ENCODE peak calls at places on chromosomes 7 and 10, in four cellular contexts. S is endothelial cell of umbilical vein, V is ovary, T is stomach. Q is an unnamed sample. For H3K4me1, the result is how much of the 10 kb centered on the place peaks cover.

GRCh38 chr7:81420526-81420925 is 349.3 kb downstream of the HGF start:
- DNase-seq in S (no peak), V (no peak), T (no peak), Q (no peak)

GRCh38 chr7:89623018-89623672 is 531.1 kb upstream of the STEAP1 start:
- DNase-seq in S (peak), V (no peak), T (no peak), Q (peak)

GRCh38 chr10:35578608-35578956 is 26.6 kb upstream of the GJD4 start:
- DNase-seq in S (no peak), V (no peak), T (no peak), Q (no peak)

GRCh38 chr7:157493776-157494175 is 157.0 kb downstream of the DNAJB6 start:
- DNase-seq in S (no peak), V (no peak), T (peak), Q (no peak)

GRCh38 chr7:112143151-112143550 is 63.0 kb downstream of the DOCK4 start:
- DNase-seq in S (no peak), V (no peak), T (no peak), Q (no peak)

GRCh38 chr7:39621261-39621660 is 2.1 kb upstream of the RALA start:
- DNase-seq in S (no peak), V (no peak), T (no peak), Q (peak)

GRCh38 chr10:18980084-18980629 is 68.4 kb upstream of the MALRD1 start:
- DNase-seq in S (no peak), V (no peak), T (no peak), Q (no peak)

GRCh38 chr10:69757553-69758309 is 44.0 kb upstream of the COL13A1 start:
- DNase-seq in S (peak), V (peak), T (peak), Q (peak)

GRCh38 chr10:23314835-23315239 is 29.8 kb downstream of the C10orf67 start:
- DNase-seq in S (peak), V (peak), T (peak), Q (peak)

GRCh38 chr10:123147635-123148413 is at the start of gene HMX2:
- DNase-seq in S (no peak), V (no peak), T (no peak), Q (no peak)

GRCh38 chr7:143462045-143462444 is 15.6 kb upstream of the TAS2R41 start:
- DNase-seq in S (no peak), V (no peak), T (no peak), Q (no peak)

GRCh38 chr7:19213746-19214145 is 68.5 kb upstream of the FERD3L start:
- DNase-seq in S (no peak), V (no peak), T (no peak), Q (peak)

GRCh38 chr7:105648561-105649401 is 67.5 kb upstream of the EFCAB10 start:
- DNase-seq in S (peak), V (no peak), T (peak), Q (peak)

GRCh38 chr10:102435529-102436233 is 3.3 kb upstream of the CUEDC2 start:
- DNase-seq in S (no peak), V (peak), T (no peak), Q (peak)

GRCh38 chr10:48632166-48632565 is 27.3 kb upstream of the ARHGAP22 start:
- DNase-seq in S (no peak), V (no peak), T (no peak), Q (peak)

GRCh38 chr10:11499425-11500071 is 111.9 kb downstream of the USP6NL start:
- DNase-seq in S (no peak), V (no peak), T (no peak), Q (no peak)

GRCh38 chr10:44863344-44864041 is 47.6 kb upstream of the TMEM72 start:
- DNase-seq in S (no peak), V (no peak), T (no peak), Q (peak)

GRCh38 chr7:105760549-105761447 is 115.6 kb downstream of the ATXN7L1 start:
- DNase-seq in S (no peak), V (no peak), T (no peak), Q (peak)

GRCh38 chr7:100578246-100579183 is 4.8 kb upstream of the SAP25 start:
- DNase-seq in S (no peak), V (no peak), T (no peak), Q (no peak)

GRCh38 chr7:74658171-74659004 is 870 bp downstream of the GTF2I start:
- DNase-seq in S (peak), V (peak), T (peak), Q (peak)

GRCh38 chr7:74656911-74657691 is 417 bp upstream of the GTF2I start:
- DNase-seq in S (peak), V (peak), T (peak), Q (peak)

GRCh38 chr7:74656421-74656910 is 1.1 kb upstream of the GTF2I start:
- DNase-seq in S (peak), V (peak), T (peak), Q (peak)

GRCh38 chr7:74655785-74656420 is 1.6 kb upstream of the GTF2I start:
- DNase-seq in S (no peak), V (no peak), T (no peak), Q (no peak)

GRCh38 chr7:74657692-74658170 is at the start of gene GTF2I:
- DNase-seq in S (no peak), V (no peak), T (peak), Q (no peak)
- H3K4me1 ChIP-seq in S (under half), V (under half), T (half or more), Q (under half)

GRCh38 chr7:135844903-135845302 is 96.3 kb upstream of the FAM180A start:
- DNase-seq in S (no peak), V (no peak), T (no peak), Q (no peak)

GRCh38 chr7:135846339-135846738 is 97.7 kb upstream of the FAM180A start:
- DNase-seq in S (no peak), V (no peak), T (no peak), Q (no peak)

GRCh38 chr7:135843214-135843613 is 94.6 kb upstream of the FAM180A start:
- DNase-seq in S (no peak), V (no peak), T (no peak), Q (peak)

GRCh38 chr7:135845415-135846075 is 96.9 kb upstream of the FAM180A start:
- DNase-seq in S (no peak), V (no peak), T (no peak), Q (peak)

GRCh38 chr7:135842446-135843175 is 94.0 kb upstream of the FAM180A start:
- DNase-seq in S (no peak), V (no peak), T (no peak), Q (peak)
- H3K4me1 ChIP-seq in S (under half), V (under half), T (under half), Q (under half)

GRCh38 chr7:2812119-2812487 is 32.0 kb downstream of the GNA12 start:
- DNase-seq in S (peak), V (no peak), T (no peak), Q (no peak)

GRCh38 chr7:2811476-2812118 is 32.5 kb downstream of the GNA12 start:
- DNase-seq in S (no peak), V (peak), T (no peak), Q (no peak)

GRCh38 chr7:2814186-2814530 is 29.9 kb downstream of the GNA12 start:
- DNase-seq in S (no peak), V (no peak), T (peak), Q (no peak)

GRCh38 chr7:2813350-2814185 is 30.5 kb downstream of the GNA12 start:
- DNase-seq in S (no peak), V (no peak), T (peak), Q (no peak)

GRCh38 chr7:2812831-2813230 is 31.3 kb downstream of the GNA12 start:
- DNase-seq in S (no peak), V (no peak), T (no peak), Q (no peak)
- H3K4me1 ChIP-seq in S (under half), V (under half), T (half or more), Q (under half)

GRCh38 chr10:77890097-77890496 is 36.5 kb downstream of the DLG5 start:
- DNase-seq in S (no peak), V (no peak), T (no peak), Q (no peak)
- H3K4me1 ChIP-seq in S (under half), V (under half), T (half or more), Q (under half)

DNA sequence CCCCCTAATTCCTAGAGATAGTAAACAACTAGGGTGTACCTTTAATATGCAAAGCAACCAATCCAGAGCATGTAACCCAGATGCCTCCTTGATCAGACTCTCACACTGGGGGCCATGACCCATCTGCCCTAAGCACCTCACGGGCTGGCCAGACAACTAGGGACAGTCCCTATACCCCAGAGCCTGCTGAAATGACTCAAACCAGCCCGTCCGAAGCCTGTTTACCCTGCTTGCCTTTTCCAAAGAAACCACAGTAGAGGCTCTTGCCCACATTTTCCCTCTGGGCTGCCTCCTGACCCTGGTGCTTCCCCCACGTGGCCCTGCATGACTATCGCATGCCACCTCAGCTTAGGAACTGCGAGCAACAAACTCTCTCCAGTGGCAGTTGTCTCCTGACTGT is 46.2 kb downstream of the RGS10 start:
- DNase-seq in S (no peak), V (no peak), T (no peak), Q (no peak)
- H3K4me1 ChIP-seq in S (under half), V (under half), T (half or more), Q (under half)

GRCh38 chr10:131755200-131755599 is 145.6 kb upstream of the PPP2R2D start:
- DNase-seq in S (no peak), V (no peak), T (no peak), Q (no peak)
- H3K4me1 ChIP-seq in S (under half), V (under half), T (under half), Q (under half)